ENCODE peak calls at places on chromosomes 7 and 10, in ten cellular contexts. H, J, Q, U, Y, X, W, E, N and C are unnamed samples.

GRCh38 chr10:76711374-76711997 is 926.1 kb downstream of the KCNMA1 start:
- DNase-seq in H (no peak), J (peak; percentile 30), Q (no peak), U (no peak), Y (no peak), X (peak; percentile 38), W (no peak), E (no peak), N (no peak), C (no peak)

GRCh38 chr10:34280599-34281374 is 534.3 kb downstream of the PARD3 start:
- DNase-seq in H (peak; percentile 98), J (no peak), Q (no peak), U (no peak), Y (peak; percentile 39), X (no peak), W (peak; percentile 29), E (peak; percentile 89), N (no peak), C (no peak)

GRCh38 chr10:100969175-100970075 is at the start of gene SEMA4G:
- DNase-seq in H (no peak), J (peak; percentile 51), Q (peak; percentile 97), U (peak; percentile 76), Y (peak; percentile 50), X (no peak), W (peak; percentile 80), E (no peak), N (peak; percentile 45), C (peak; percentile 35)

GRCh38 chr10:66627156-66627555 is 298.7 kb upstream of the LRRTM3 start:
- DNase-seq in H (no peak), J (peak; percentile 35), Q (peak; percentile 27), U (peak; percentile 80), Y (no peak), X (no peak), W (peak; percentile 34), E (no peak), N (peak; percentile 33), C (no peak)

GRCh38 chr10:111344804-111345203 is 268.0 kb downstream of the ADRA2A start:
- DNase-seq in H (no peak), J (no peak), Q (peak; percentile 6), U (peak; percentile 70), Y (no peak), X (no peak), W (no peak), E (no peak), N (no peak), C (no peak)

GRCh38 chr7:133330085-133330484 is 77.2 kb downstream of the EXOC4 start:
- DNase-seq in H (no peak), J (peak; percentile 28), Q (no peak), U (no peak), Y (peak; percentile 13), X (no peak), W (peak; percentile 3), E (no peak), N (no peak), C (no peak)

GRCh38 chr7:131383417-131383816 is 55.7 kb downstream of the MKLN1 start:
- DNase-seq in H (peak; percentile 63), J (no peak), Q (no peak), U (peak; percentile 53), Y (no peak), X (no peak), W (no peak), E (no peak), N (no peak), C (no peak)

GRCh38 chr10:51894752-51895151 is 195.4 kb upstream of the CSTF2T start:
- DNase-seq in H (peak; percentile 45), J (no peak), Q (no peak), U (no peak), Y (no peak), X (no peak), W (no peak), E (no peak), N (no peak), C (no peak)

GRCh38 chr10:114041166-114041565 is 2.5 kb upstream of the ADRB1 start:
- DNase-seq in H (no peak), J (no peak), Q (no peak), U (no peak), Y (no peak), X (no peak), W (no peak), E (no peak), N (no peak), C (no peak)

GRCh38 chr10:114034943-114035645 is 8.6 kb upstream of the ADRB1 start:
- DNase-seq in H (no peak), J (no peak), Q (no peak), U (no peak), Y (no peak), X (no peak), W (no peak), E (no peak), N (no peak), C (no peak)

GRCh38 chr10:114043532-114044250 is at the start of gene ADRB1:
- DNase-seq in H (peak; percentile 22), J (peak; percentile 22), Q (peak; percentile 82), U (no peak), Y (peak; percentile 77), X (peak; percentile 87), W (peak; percentile 28), E (no peak), N (peak; percentile 99), C (peak; percentile 37)

GRCh38 chr10:114042895-114043531 is 653 bp upstream of the ADRB1 start:
- DNase-seq in H (peak; percentile 32), J (peak; percentile 22), Q (peak; percentile 47), U (no peak), Y (peak; percentile 29), X (peak; percentile 49), W (no peak), E (no peak), N (peak; percentile 89), C (no peak)

GRCh38 chr10:114038819-114039218 is 4.8 kb upstream of the ADRB1 start:
- DNase-seq in H (no peak), J (no peak), Q (no peak), U (no peak), Y (no peak), X (no peak), W (no peak), E (no peak), N (no peak), C (no peak)
- H3K9me3 ChIP-seq in H (no peaks in the 10 kb centered on the region), J (no peaks in the 10 kb centered on the region), Q (no peaks in the 10 kb centered on the region), U (no peaks in the 10 kb centered on the region), Y (no peaks in the 10 kb centered on the region), X (no peaks in the 10 kb centered on the region), W (no peaks in the 10 kb centered on the region), E (no peaks in the 10 kb centered on the region), N (no peaks in the 10 kb centered on the region), C (no peaks in the 10 kb centered on the region)

DNA sequence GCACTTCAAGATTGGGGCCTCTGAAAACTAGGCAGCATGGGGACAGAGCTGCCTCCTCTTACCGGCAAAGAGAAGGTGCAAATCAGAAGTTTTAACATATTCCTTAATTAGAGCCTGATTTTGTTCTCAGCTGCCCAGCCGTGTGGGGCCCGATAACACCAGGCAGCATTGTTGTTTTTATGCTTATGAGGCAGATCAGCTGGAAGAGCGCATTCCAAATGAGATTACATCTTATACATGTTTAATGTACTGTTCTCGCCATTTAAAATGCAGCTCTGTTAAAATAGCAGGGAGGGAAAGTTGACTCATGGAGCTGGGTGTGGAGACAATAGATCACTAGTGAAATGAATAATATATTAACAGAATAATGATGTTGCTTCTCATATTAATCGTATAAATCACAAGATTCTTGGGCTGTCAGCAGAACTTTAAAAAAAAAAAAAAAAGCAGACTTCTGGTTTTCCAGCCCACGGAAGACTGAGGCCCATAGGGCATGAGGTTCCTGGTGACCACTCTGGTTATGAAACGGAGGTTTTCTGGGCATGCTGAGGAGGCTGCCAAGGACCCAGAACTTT is 62.4 kb downstream of the TMEM130 start:
- DNase-seq in H (peak; percentile 41), J (peak; percentile 27), Q (no peak), U (no peak), Y (no peak), X (no peak), W (no peak), E (no peak), N (peak; percentile 78), C (no peak)
- H3K9me3 ChIP-seq in H (no peaks in the 10 kb centered on the region), J (no peaks in the 10 kb centered on the region), Q (no peaks in the 10 kb centered on the region), U (peaks cover 3% of the 10 kb centered on the region), Y (no peaks in the 10 kb centered on the region), X (no peaks in the 10 kb centered on the region), W (peaks cover 8% of the 10 kb centered on the region), E (peaks cover 11% of the 10 kb centered on the region), N (no peaks in the 10 kb centered on the region), C (no peaks in the 10 kb centered on the region)

GRCh38 chr7:87209295-87209924 is 10.1 kb downstream of the TMEM243 start:
- DNase-seq in H (no peak), J (no peak), Q (no peak), U (no peak), Y (no peak), X (no peak), W (no peak), E (no peak), N (no peak), C (no peak)

GRCh38 chr7:87204933-87205332 is 14.6 kb downstream of the TMEM243 start:
- DNase-seq in H (no peak), J (peak; percentile 30), Q (no peak), U (no peak), Y (no peak), X (no peak), W (no peak), E (no peak), N (no peak), C (no peak)

GRCh38 chr7:87210506-87210905 is 9.0 kb downstream of the TMEM243 start:
- DNase-seq in H (no peak), J (no peak), Q (no peak), U (no peak), Y (no peak), X (no peak), W (no peak), E (no peak), N (no peak), C (no peak)

GRCh38 chr7:87202705-87203104 is 16.8 kb downstream of the TMEM243 start:
- DNase-seq in H (no peak), J (no peak), Q (no peak), U (no peak), Y (no peak), X (no peak), W (no peak), E (no peak), N (no peak), C (no peak)

DNA sequence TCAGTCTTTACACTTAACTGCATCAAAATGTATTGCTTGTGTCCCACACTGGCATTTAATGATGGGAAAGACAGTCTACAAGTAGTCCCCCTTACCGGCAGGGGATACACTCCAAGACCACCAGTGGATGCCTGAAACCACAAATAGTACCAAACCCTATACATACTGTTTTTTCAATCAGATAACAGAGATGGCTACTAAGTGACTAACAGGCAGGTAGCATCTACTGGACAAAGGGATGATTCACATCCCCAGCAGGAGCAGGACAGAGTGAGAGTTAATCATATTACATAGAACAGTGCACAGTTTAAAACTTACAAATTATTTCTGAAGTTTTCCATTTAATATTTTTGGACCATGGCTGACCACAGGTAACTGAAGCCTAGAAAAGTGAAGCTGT is 13.2 kb downstream of the TMEM243 start:
- DNase-seq in H (peak; percentile 27), J (no peak), Q (no peak), U (no peak), Y (no peak), X (no peak), W (peak; percentile 2), E (no peak), N (no peak), C (no peak)
- H3K9me3 ChIP-seq in H (peaks cover 5% of the 10 kb centered on the region), J (peaks cover 44% of the 10 kb centered on the region), Q (peaks cover 6% of the 10 kb centered on the region), U (peaks cover 3% of the 10 kb centered on the region), Y (peaks cover 11% of the 10 kb centered on the region), X (peaks cover 4% of the 10 kb centered on the region), W (peaks cover 28% of the 10 kb centered on the region), E (peaks cover 8% of the 10 kb centered on the region), N (peaks cover 19% of the 10 kb centered on the region), C (no peaks in the 10 kb centered on the region)

DNA sequence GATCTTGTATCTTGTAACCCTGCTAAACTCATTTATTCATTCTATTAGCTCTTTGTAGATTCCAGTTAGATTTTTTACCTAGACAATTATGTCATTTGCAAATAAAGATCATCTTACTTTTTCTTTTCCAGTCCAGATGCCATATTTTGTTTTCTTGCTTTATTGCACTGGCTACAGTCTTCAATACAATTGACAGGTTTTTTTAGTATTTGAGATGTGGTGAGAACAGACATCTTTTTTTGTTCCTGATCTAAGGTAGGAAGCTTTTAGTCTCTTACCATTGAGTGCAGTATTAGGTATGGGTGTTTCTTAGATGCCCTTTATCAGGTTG is 12.1 kb downstream of the SPRN start:
- DNase-seq in H (no peak), J (no peak), Q (no peak), U (no peak), Y (no peak), X (no peak), W (no peak), E (no peak), N (no peak), C (no peak)
- H3K9me3 ChIP-seq in H (no peaks in the 10 kb centered on the region), J (peaks cover 28% of the 10 kb centered on the region), Q (peaks cover 22% of the 10 kb centered on the region), U (peaks cover 37% of the 10 kb centered on the region), Y (peaks cover 23% of the 10 kb centered on the region), X (no peaks in the 10 kb centered on the region), W (peaks cover 19% of the 10 kb centered on the region), E (peaks cover 12% of the 10 kb centered on the region), N (peaks cover 29% of the 10 kb centered on the region), C (peaks cover 19% of the 10 kb centered on the region)